ENCODE peak calls at places on chromosomes 7 and 10, in seven cellular contexts. R is psoas muscle, W is colonic mucosa, G is fibroblast of lung, M is GM23338, P is lower lobe of right lung, X is heart right ventricle. H is an unnamed sample.

GRCh38 chr7:83866587-83866986 is 217.6 kb upstream of the SEMA3E start:
- DNase-seq in X (no peak), G (peak), W (no peak), M (no peak), R (no peak), P (no peak), H (no peak)

GRCh38 chr10:127309609-127310008 is 113.2 kb upstream of the INSYN2A start:
- DNase-seq in M (no peak), X (no peak), P (no peak), G (peak), W (no peak), R (no peak), H (no peak)

GRCh38 chr7:75914655-75915415 is at the start of gene POR:
- DNase-seq in P (peak), R (peak), G (peak), X (peak), M (peak), W (peak), H (peak)

GRCh38 chr10:42149027-42149700 is 489.2 kb downstream of the ZNF33B start:
- DNase-seq in W (no peak), R (peak), X (peak), M (no peak), P (peak), G (no peak), H (peak)

GRCh38 chr7:104366390-104366789 is 38.0 kb downstream of the LHFPL3 start:
- DNase-seq in R (no peak), P (no peak), G (no peak), M (no peak), W (no peak), X (no peak), H (no peak)

GRCh38 chr10:49690673-49691356 is 11.4 kb downstream of the C10orf53 start:
- DNase-seq in W (no peak), R (no peak), G (no peak), X (no peak), M (peak), P (no peak), H (no peak)

GRCh38 chr10:38118072-38118807 is 24.1 kb downstream of the ZNF37A start:
- DNase-seq in W (no peak), X (no peak), M (peak), P (no peak), R (no peak), G (peak), H (no peak)

GRCh38 chr10:95697429-95697828 is 3.7 kb upstream of the TCTN3 start:
- DNase-seq in R (no peak), W (no peak), G (no peak), P (peak), X (peak), M (no peak), H (no peak)

GRCh38 chr10:70693619-70694286 is 21.4 kb downstream of the ADAMTS14 start:
- DNase-seq in M (no peak), R (peak), G (peak), P (no peak), X (peak), W (no peak), H (no peak)

GRCh38 chr7:102271158-102271798 is 15.4 kb upstream of the SH2B2 start:
- DNase-seq in R (no peak), X (no peak), P (no peak), W (no peak), M (no peak), G (no peak), H (no peak)

GRCh38 chr7:142508251-142508650 is 241.0 kb upstream of the PRSS1 start:
- DNase-seq in M (no peak), G (peak), W (peak), R (no peak), P (no peak), X (no peak), H (no peak)

GRCh38 chr7:98902523-98902922 is 24.2 kb downstream of the TRRAP start:
- DNase-seq in P (no peak), W (no peak), M (no peak), X (no peak), R (no peak), G (no peak), H (no peak)

GRCh38 chr7:80207501-80207900 is 72.9 kb downstream of the GNAI1 start:
- DNase-seq in W (no peak), R (no peak), M (no peak), P (no peak), X (no peak), G (peak), H (no peak)

GRCh38 chr10:18117272-18117671 is 23.0 kb upstream of the CACNB2 start:
- DNase-seq in X (no peak), G (no peak), M (no peak), P (no peak), W (no peak), R (no peak), H (no peak)

GRCh38 chr10:132587175-132587574 is 49.6 kb downstream of the INPP5A start:
- DNase-seq in R (no peak), W (no peak), X (no peak), G (no peak), P (no peak), M (no peak), H (no peak)

GRCh38 chr10:132589681-132590080 is 52.1 kb downstream of the INPP5A start:
- DNase-seq in M (no peak), W (no peak), P (no peak), R (no peak), G (no peak), X (no peak), H (no peak)

GRCh38 chr10:132589015-132589414 is 51.4 kb downstream of the INPP5A start:
- DNase-seq in M (no peak), X (no peak), P (no peak), G (no peak), R (no peak), W (no peak), H (no peak)

GRCh38 chr10:132586731-132587130 is 49.1 kb downstream of the INPP5A start:
- DNase-seq in P (no peak), M (no peak), W (peak), G (no peak), R (no peak), X (no peak), H (no peak)

DNA sequence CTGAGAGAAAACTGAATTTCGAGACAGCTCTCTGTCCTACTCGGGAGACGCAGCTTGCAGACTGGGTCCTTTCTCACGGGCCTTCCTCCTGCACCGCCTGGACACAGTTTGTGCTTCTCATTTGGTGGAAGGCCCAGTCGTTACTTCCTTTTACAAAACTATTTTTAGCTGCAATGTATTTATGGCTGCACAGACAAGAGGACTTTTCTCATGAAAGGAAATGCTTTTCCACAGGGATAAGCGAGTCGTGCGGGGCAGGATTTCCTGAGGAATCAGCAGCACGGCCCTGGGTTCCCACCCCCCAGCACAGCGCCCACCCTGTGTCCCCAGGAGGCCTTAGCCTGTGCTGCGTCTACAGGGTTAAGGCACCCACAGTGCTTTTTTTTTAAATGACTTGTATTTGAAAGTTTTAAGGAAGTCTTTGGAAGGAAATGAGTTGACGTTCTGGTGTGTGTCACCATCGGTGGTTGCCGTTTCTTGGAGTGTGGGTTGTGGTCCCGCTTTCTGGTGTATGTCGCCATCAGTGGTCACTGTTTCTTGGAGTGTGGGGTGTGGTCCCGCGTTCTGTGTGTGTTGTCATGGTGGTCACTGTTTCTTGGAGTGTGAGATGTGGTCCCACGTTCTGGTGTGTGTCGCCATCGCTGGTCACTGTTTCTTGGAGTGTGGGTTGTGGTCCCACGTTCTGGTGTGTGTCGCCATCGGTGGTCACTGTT is 50.9 kb downstream of the INPP5A start:
- DNase-seq in M (no peak), X (peak), W (peak), G (no peak), P (peak), R (no peak), H (no peak)
- H3K4me3 ChIP-seq in M (no peak), X (peak), W (no peak), G (no peak), P (peak), R (peak), H (peak)

GRCh38 chr10:89002234-89002978 is 11.8 kb downstream of the FAS start:
- DNase-seq in P (no peak), M (no peak), X (no peak), W (no peak), R (no peak), G (no peak), H (no peak)

GRCh38 chr10:88996927-88997326 is 6.3 kb downstream of the FAS start:
- DNase-seq in X (no peak), W (no peak), R (no peak), P (no peak), G (no peak), M (no peak), H (no peak)

GRCh38 chr10:89001024-89001423 is 10.4 kb downstream of the FAS start:
- DNase-seq in R (no peak), G (no peak), P (no peak), M (no peak), W (no peak), X (no peak), H (no peak)

GRCh38 chr10:89001428-89002072 is 11.0 kb downstream of the FAS start:
- DNase-seq in G (peak), P (no peak), W (no peak), R (no peak), X (no peak), M (peak), H (no peak)

GRCh38 chr10:88999629-89000028 is 9.0 kb downstream of the FAS start:
- DNase-seq in P (no peak), M (no peak), R (no peak), X (no peak), G (peak), W (no peak), H (no peak)
- H3K4me3 ChIP-seq in P (no peak), M (no peak), R (peak), X (peak), G (peak), W (no peak), H (peak)

DNA sequence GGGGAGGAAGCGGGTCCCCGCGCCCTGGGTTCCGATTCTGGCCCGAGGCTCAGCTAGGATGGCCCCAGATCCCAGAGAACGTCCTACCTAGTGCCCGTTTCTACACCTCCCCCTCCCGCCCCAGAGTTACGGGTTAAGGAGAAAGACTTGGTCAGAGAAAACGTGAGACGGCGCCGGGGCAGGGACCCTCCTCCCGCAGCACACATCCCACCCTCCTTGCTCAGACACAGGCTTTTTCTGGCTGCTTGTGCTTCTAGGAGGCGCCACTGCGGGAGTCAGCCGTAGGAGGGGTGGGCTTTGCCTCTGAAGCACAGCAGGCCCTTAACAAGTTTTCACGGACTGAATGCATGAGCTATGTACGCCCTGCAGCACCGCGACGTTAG is 104.9 kb upstream of the LEP start:
- DNase-seq in W (no peak), R (no peak), P (no peak), M (peak), X (no peak), G (no peak), H (no peak)
- H3K4me3 ChIP-seq in W (peak), R (peak), P (peak), M (peak), X (peak), G (peak), H (peak)

GRCh38 chr7:20216637-20217036 is 547 bp downstream of the MACC1 start:
- DNase-seq in X (no peak), M (no peak), R (no peak), P (no peak), W (no peak), G (no peak), H (no peak)
- H3K4me3 ChIP-seq in X (no peak), M (peak), R (no peak), P (peak), W (peak), G (no peak), H (peak)

H was measured in upper lobe of right lung.